ENCODE peak calls at places on chromosomes 1 and 21, in eight cellular contexts. Y is B cell; J is MG63; F is heart left ventricle; B is EL; O is stimulated activated CD4-positive, alpha-beta T cell treated with anti-CD3 and anti-CD28 coated beads, Interleukin-2, amount 100 ng/mL, for 48 hours; T is iPS DF 19.7; L is mucosa of gallbladder. U is an unnamed sample.

GRCh38 chr1:18921506-18922251 is 19.3 kb upstream of the ALDH4A1 start:
- DNase-seq in J (no peak), O (no peak), L (no peak), Y (no peak), B (no peak), F (no peak), T (no peak), U (no peak)

GRCh38 chr1:30383131-30383793 is 340.1 kb downstream of the MATN1 start:
- DNase-seq in T (no peak), O (no peak), F (no peak), L (no peak), J (no peak), Y (peak; percentile 24), B (no peak), U (no peak)

GRCh38 chr1:45328680-45329079 is 2.0 kb downstream of the HPDL start:
- DNase-seq in J (no peak), O (no peak), B (no peak), F (no peak), L (no peak), Y (no peak), T (no peak), U (no peak)

GRCh38 chr1:187790724-187791123 is 962.0 kb downstream of the PLA2G4A start:
- DNase-seq in J (no peak), Y (no peak), O (no peak), L (no peak), B (no peak), F (no peak), T (no peak), U (no peak)

GRCh38 chr1:214727274-214727673 is 124.3 kb downstream of the CENPF start:
- DNase-seq in B (no peak), Y (no peak), L (no peak), F (no peak), J (no peak), T (no peak), O (no peak), U (peak; percentile 25)

GRCh38 chr1:7042322-7043231 is 257.3 kb downstream of the CAMTA1 start:
- DNase-seq in J (no peak), Y (no peak), O (no peak), F (no peak), B (peak; percentile 32), T (no peak), L (no peak), U (peak; percentile 36)

GRCh38 chr1:70914224-70914623 is 133.4 kb downstream of the PTGER3 start:
- DNase-seq in J (no peak), T (no peak), F (no peak), L (no peak), Y (no peak), B (no peak), O (no peak), U (no peak)

GRCh38 chr1:177927021-177927596 is 42.7 kb downstream of the SEC16B start:
- DNase-seq in J (peak; percentile 63), L (no peak), T (no peak), F (no peak), Y (no peak), B (peak; percentile 97), O (no peak), U (peak; percentile 23)

GRCh38 chr21:42607525-42608102 is 45.8 kb upstream of the PDE9A start:
- DNase-seq in T (no peak), F (no peak), B (no peak), L (no peak), O (no peak), Y (no peak), J (no peak), U (no peak)

GRCh38 chr1:156693858-156694562 is 11.4 kb downstream of the CRABP2 start:
- DNase-seq in Y (no peak), O (no peak), B (no peak), T (no peak), L (no peak), J (no peak), F (no peak), U (peak; percentile 46)

GRCh38 chr1:230282157-230282556 is 144.0 kb downstream of the PGBD5 start:
- DNase-seq in T (no peak), O (no peak), F (no peak), B (no peak), L (no peak), J (no peak), Y (no peak), U (no peak)

GRCh38 chr1:235060607-235061470 is 67.8 kb downstream of the TOMM20 start:
- DNase-seq in B (no peak), T (peak; percentile 56), Y (no peak), F (no peak), O (no peak), L (peak; percentile 51), J (no peak), U (no peak)

GRCh38 chr1:219771039-219771438 is 157.3 kb downstream of the SLC30A10 start:
- DNase-seq in J (peak; percentile 93), F (no peak), Y (no peak), O (no peak), L (no peak), B (peak; percentile 94), T (peak; percentile 20), U (peak; percentile 98)

GRCh38 chr1:91611498-91611917 is 110.9 kb downstream of the CDC7 start:
- DNase-seq in Y (no peak), B (no peak), L (no peak), F (no peak), J (no peak), O (no peak), T (no peak), U (no peak)

GRCh38 chr1:51214615-51215131 is 21.4 kb upstream of the RNF11 start:
- DNase-seq in J (peak; percentile 59), T (no peak), Y (no peak), L (no peak), B (peak; percentile 81), F (no peak), O (no peak), U (no peak)

GRCh38 chr1:214551052-214551435 is 358 bp downstream of the PTPN14 start:
- DNase-seq in L (peak; percentile 25), B (no peak), T (no peak), F (peak; percentile 70), Y (no peak), O (no peak), J (peak; percentile 62), U (no peak)

GRCh38 chr1:233907139-233907538 is 2.7 kb downstream of the SLC35F3 start:
- DNase-seq in Y (no peak), F (no peak), T (no peak), L (no peak), B (no peak), J (no peak), O (no peak), U (peak; percentile 37)

U was measured in Daoy.